ENCODE peak calls at places on chromosomes 11 and 22, in five cellular contexts. D is spleen, C is cardiac muscle cell, G is colonic mucosa, H is AG04450. J is an unnamed sample.

GRCh38 chr22:19803736-19804267 is 43.2 kb downstream of the TBX1 start:
- DNase-seq in D (peak; percentile 57), C (no peak), G (no peak), H (no peak), J (no peak)

GRCh38 chr11:8701891-8702597 is 19.5 kb downstream of the RPL27A start:
- DNase-seq in D (peak; percentile 41), C (no peak), G (no peak), H (no peak), J (no peak)

GRCh38 chr11:10397226-10397987 is 57.7 kb upstream of the AMPD3 start:
- DNase-seq in D (no peak), C (no peak), G (no peak), H (no peak), J (no peak)

GRCh38 chr11:33785609-33786008 is 11.3 kb upstream of the FBXO3 start:
- DNase-seq in D (no peak), C (no peak), G (no peak), H (no peak), J (no peak)

GRCh38 chr11:31956310-31956709 is 134.6 kb upstream of the RCN1 start:
- DNase-seq in D (no peak), C (no peak), G (no peak), H (no peak), J (no peak)

GRCh38 chr11:130328420-130328819 is 13.7 kb upstream of the ZBTB44 start:
- DNase-seq in D (no peak), C (no peak), G (no peak), H (no peak), J (no peak)

GRCh38 chr11:28619870-28620540 is 511.8 kb downstream of the METTL15 start:
- DNase-seq in D (no peak), C (no peak), G (no peak), H (no peak), J (peak; percentile 11)

GRCh38 chr22:43276311-43276710 is 66.9 kb downstream of the SCUBE1 start:
- DNase-seq in D (no peak), C (no peak), G (no peak), H (no peak), J (no peak)

GRCh38 chr11:46436113-46436512 is 44.5 kb upstream of the CHRM4 start:
- DNase-seq in D (no peak), C (no peak), G (no peak), H (no peak), J (no peak)

GRCh38 chr11:79067355-79067685 is 373.5 kb downstream of the TENM4 start:
- DNase-seq in D (no peak), C (no peak), G (no peak), H (no peak), J (no peak)

GRCh38 chr11:60305906-60306619 is 21.0 kb upstream of the MS4A6E start:
- DNase-seq in D (no peak), C (no peak), G (no peak), H (no peak), J (no peak)

DNA sequence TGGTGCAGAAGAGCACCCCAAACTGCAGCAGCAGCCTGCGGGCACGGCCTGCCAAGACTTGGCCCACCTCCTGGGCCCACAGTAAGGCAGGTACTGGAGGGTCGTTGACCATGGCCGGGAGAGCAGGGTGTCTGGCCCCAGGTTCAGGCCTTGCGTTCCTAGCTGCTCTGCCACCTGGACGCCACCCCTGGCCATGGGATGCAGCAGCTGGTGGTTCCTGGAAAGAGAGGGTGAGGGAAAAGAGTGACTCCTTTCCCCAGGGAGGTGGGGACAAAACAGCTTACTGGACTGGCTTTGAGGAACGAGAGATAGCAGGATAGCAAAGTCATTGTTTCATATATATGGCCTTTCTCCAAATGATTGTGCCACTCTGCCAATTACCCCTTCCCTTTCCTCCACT is 1.8 kb downstream of the BSCL2 start:
- DNase-seq in D (peak; percentile 85), C (no peak), G (no peak), H (no peak), J (peak; percentile 29)
- TF ChIP-seq CTCF in D (no peak), C (no peak), G (no peak), H (no peak), J (no peak)

DNA sequence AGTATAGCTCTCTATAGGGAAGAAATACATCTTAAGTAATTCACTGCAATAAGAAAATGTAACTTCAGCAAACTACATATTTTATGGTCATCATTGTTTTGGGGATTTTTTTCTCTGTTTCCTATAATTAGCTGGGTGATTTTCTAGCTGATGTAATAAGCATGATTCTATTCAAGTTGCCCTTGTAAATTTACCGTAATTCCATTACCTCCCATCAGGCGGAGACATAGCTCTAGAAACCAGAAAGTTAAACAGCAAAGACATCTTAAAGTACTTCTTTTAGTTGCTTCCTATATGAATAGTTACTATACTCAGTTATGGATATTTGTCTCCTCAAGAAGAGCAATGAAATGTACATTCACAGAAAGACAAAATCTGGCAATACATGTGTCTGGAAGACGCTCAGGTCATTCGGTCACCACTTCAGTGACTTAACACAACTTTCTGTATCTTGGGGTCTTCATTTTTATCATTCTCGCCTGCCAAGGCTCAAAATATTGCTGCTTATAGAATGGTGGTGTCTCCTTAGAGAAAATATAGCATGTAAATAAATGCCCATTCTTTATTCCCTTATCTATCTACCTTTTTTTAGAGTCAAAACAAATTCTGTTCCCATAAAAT is 239.9 kb upstream of the ZC3H12C start:
- DNase-seq in D (no peak), C (peak; percentile 60), G (no peak), H (peak; percentile 63), J (peak; percentile 34)
- TF ChIP-seq CTCF in D (peak; percentile 37), C (peak; percentile 78), G (peak; percentile 20), H (peak; percentile 83), J (peak; percentile 23)

DNA sequence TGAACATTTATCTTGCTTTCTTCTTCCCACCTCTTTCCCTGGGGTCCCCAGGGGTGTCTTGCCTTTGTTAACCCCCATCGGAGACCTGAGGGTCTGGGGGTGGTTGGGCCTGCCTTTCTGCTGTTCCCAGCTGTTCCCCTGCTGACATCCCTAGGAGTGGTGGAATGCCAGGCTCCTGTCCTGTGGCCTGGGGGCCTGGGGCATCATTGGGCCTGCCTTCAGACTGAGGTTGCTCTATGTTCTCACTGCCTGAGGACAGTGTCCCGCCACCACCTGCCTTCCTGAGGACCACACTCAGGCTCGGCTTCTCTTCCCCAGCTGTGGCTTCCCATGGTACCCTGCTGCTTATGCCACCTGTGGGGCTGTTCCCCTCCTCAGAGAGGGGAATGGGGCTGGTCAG is 1.1 kb upstream of the IL18BP start:
- DNase-seq in D (no peak), C (no peak), G (no peak), H (no peak), J (no peak)
- TF ChIP-seq CTCF in D (no peak), C (no peak), G (no peak), H (no peak), J (no peak)

DNA sequence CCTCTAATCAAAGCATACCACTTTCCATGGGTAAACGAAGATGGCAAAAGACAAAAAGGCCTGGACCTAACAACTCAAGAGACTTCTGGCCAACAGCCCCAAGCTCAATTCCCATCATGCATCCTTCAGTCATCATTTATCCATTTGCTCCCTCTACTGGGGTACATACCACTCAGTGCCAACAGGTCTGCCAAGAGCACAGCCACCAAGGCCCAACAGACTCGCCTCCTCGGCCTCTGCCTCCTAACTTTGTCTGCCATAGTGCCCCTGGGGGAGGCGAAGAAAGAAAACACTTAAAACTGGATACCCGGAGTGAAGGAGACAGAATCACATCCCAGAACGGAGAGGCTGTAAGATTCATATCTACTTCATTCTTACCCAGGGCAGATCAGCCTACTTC is 1.1 kb downstream of the HYOU1 start:
- DNase-seq in D (no peak), C (no peak), G (no peak), H (no peak), J (no peak)
- TF ChIP-seq CTCF in D (no peak), C (no peak), G (no peak), H (peak; percentile 20), J (no peak)

J was measured in Calu3.